ENCODE peak calls at places on chromosomes 5 and 9, in seven cellular contexts. B is adrenal gland, S is OCI-LY7, H is fibroblast of lung, M is WERI-Rb-1, J is heart left ventricle, G is K562. X is an unnamed sample.

GRCh38 chr9:93567271-93567959 is 9.0 kb upstream of the PHF2 start:
- DNase-seq in S (peak), M (peak), H (no peak), G (peak), B (no peak), J (no peak), X (peak)

GRCh38 chr5:71810023-71810422 is 90.9 kb downstream of the CARTPT start:
- DNase-seq in J (peak), S (no peak), M (no peak), H (no peak), B (no peak), G (no peak), X (no peak)

GRCh38 chr5:165161204-165161603 is 1655.8 kb downstream of the MAT2B start:
- DNase-seq in B (no peak), J (no peak), H (no peak), S (no peak), M (no peak), G (no peak), X (no peak)

GRCh38 chr5:61100425-61100824 is 61.8 kb downstream of the SMIM15 start:
- DNase-seq in G (peak), M (no peak), H (no peak), J (no peak), S (no peak), B (no peak), X (no peak)

GRCh38 chr9:79701651-79702050 is 129.9 kb downstream of the TLE4 start:
- DNase-seq in G (no peak), B (no peak), H (peak), S (no peak), J (peak), M (no peak), X (no peak)

GRCh38 chr5:143536364-143536763 is 132.9 kb upstream of the NR3C1 start:
- DNase-seq in H (peak), M (no peak), S (no peak), J (peak), G (no peak), B (peak), X (no peak)

GRCh38 chr9:74848150-74848525 is 39.6 kb downstream of the TRPM6 start:
- DNase-seq in M (no peak), J (no peak), H (no peak), G (no peak), S (no peak), B (no peak), X (no peak)

GRCh38 chr5:79357401-79357800 is 121.5 kb downstream of the JMY start:
- DNase-seq in M (no peak), B (no peak), S (no peak), H (peak), J (no peak), G (no peak), X (no peak)

GRCh38 chr9:113633782-113634596 is 170.5 kb downstream of the RGS3 start:
- DNase-seq in B (peak), M (peak), S (no peak), J (no peak), G (no peak), H (no peak), X (no peak)

GRCh38 chr5:127844631-127845030 is 141.4 kb downstream of the CCDC192 start:
- DNase-seq in B (no peak), S (no peak), H (no peak), G (no peak), J (peak), M (no peak), X (no peak)

GRCh38 chr9:94560237-94560636 is 5.4 kb downstream of the PCAT7 start:
- DNase-seq in S (no peak), H (peak), B (no peak), G (no peak), J (no peak), M (no peak), X (no peak)

GRCh38 chr5:178284095-178284675 is 51.6 kb upstream of the PHYKPL start:
- DNase-seq in M (no peak), S (peak), J (no peak), G (peak), H (no peak), B (no peak), X (no peak)

GRCh38 chr9:110261631-110262030 is 5.3 kb upstream of the TXN start:
- DNase-seq in H (no peak), S (no peak), J (no peak), M (no peak), G (no peak), B (no peak), X (no peak)

GRCh38 chr9:123339666-123340414 is 16.2 kb upstream of the CRB2 start:
- DNase-seq in H (peak), S (peak), J (peak), G (peak), M (no peak), B (no peak), X (no peak)

GRCh38 chr9:113472199-113472598 is 8.7 kb downstream of the RGS3 start:
- DNase-seq in S (no peak), B (no peak), H (no peak), M (no peak), J (no peak), G (no peak), X (no peak)

GRCh38 chr9:18297532-18297872 is 176.5 kb upstream of the ADAMTSL1 start:
- DNase-seq in G (no peak), S (peak), J (no peak), H (no peak), B (no peak), M (peak), X (no peak)

DNA sequence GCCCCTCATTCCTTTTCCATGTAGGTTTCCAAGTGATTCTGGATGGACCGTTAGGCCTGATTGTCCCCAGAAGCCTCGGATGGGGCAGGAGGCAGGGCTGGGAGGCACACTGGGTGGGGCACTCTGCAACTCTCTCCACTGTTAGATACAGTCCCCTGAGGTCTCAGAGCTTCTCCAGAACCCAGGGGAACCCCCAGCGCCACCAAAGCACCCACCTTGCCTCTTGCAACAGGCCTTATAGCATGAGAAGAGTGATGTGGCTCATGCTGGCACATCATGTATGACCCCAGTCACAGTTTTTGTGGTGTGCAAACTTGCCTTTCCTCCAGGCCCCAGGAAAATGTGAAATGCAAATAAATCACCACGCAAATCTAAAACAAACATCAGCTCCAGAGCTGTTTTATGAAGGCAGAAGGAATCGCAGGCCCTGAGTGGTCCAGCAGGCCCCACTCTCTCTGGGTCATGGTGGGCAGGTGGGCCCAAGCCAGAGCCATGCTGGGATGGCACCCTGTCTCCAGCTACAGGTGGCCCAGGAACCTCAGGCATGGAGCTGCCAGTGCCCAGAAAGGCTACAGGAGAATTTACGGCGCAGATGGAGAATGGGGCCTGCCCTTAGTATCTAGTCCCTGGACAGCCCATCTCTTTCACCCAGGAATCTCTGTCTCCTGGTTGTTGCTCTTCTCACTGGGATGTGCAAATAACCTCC is 36.3 kb upstream of the CDKN2AIPNL start:
- DNase-seq in B (no peak), H (no peak), M (no peak), J (no peak), G (no peak), S (no peak), X (no peak)
- H3K27ac ChIP-seq in B (no peak), H (no peak), M (no peak), J (no peak), G (no peak), S (no peak), X (no peak)

GRCh38 chr5:88144219-88145040 is 124.2 kb downstream of the TMEM161B start:
- DNase-seq in H (peak), G (no peak), B (no peak), S (no peak), M (no peak), J (no peak), X (no peak)

GRCh38 chr5:88143693-88144218 is 124.9 kb downstream of the TMEM161B start:
- DNase-seq in M (no peak), J (no peak), S (no peak), B (no peak), G (no peak), H (no peak), X (no peak)

GRCh38 chr5:88142801-88143692 is 125.6 kb downstream of the TMEM161B start:
- DNase-seq in S (no peak), H (peak), B (peak), M (no peak), J (peak), G (no peak), X (no peak)

GRCh38 chr5:88145205-88145602 is 123.4 kb downstream of the TMEM161B start:
- DNase-seq in B (no peak), J (no peak), M (no peak), S (no peak), G (no peak), H (no peak), X (no peak)

GRCh38 chr5:88145603-88146467 is 122.8 kb downstream of the TMEM161B start:
- DNase-seq in H (peak), M (no peak), G (peak), B (no peak), S (no peak), J (peak), X (peak)
- H3K4me3 ChIP-seq in H (peak), M (no peak), G (no peak), B (no peak), S (no peak), J (no peak), X (no peak)

GRCh38 chr5:139683295-139684271 is 35.4 kb downstream of the CXXC5 start:
- DNase-seq in G (no peak), S (no peak), B (no peak), M (no peak), J (no peak), H (no peak), X (no peak)

GRCh38 chr5:139686356-139686918 is 38.3 kb downstream of the CXXC5 start:
- DNase-seq in B (no peak), M (no peak), H (no peak), G (no peak), J (no peak), S (peak), X (no peak)

GRCh38 chr5:139685886-139686285 is 37.7 kb downstream of the CXXC5 start:
- DNase-seq in S (no peak), B (no peak), J (no peak), M (no peak), G (no peak), H (no peak), X (no peak)

GRCh38 chr5:139684350-139684880 is 36.3 kb downstream of the CXXC5 start:
- DNase-seq in J (no peak), S (no peak), B (no peak), H (no peak), M (no peak), G (no peak), X (no peak)

DNA sequence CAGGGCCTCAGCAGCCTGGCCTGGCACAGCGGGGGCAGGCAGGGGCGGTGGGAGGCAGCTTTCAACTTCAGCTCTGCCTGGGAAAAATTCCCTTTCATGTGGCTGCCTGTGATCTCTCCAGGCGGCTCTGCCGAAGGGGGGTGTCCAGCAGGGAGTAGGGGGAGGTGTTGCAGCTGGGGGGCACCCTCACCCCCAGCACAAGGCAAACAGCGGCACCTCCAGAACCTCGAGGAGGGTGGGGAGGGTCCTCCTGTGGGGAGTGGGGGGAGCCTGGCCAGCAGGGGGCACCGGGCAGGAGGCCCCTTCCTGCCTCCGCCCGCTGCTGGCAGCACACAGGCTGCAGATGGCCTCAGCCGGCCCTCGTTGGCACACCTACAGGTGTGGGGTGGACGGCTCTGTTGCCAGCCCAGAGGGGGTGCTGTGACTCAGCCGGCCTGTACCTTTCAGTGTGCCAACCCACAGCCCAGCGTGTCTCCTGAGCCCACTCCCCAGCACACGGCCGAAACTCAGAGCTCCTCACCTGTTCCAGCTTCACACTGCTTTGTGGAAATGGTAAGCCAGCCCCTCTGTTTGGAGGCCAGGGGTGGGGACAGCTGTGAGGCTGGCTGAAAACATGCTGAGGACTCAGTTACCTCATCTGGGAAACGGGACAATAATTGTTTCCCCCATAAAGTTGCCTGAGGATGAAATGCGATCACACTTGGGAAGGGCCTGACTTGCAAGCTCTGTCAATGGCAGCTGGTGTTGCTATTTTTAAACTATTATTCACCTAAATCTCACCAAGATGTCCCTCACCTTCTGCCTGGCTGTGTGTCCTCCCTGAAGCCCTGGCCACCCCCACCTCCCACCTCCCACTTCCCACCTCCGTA is 37.0 kb downstream of the CXXC5 start:
- DNase-seq in M (no peak), G (no peak), B (no peak), J (peak), S (no peak), H (no peak), X (no peak)
- H3K27ac ChIP-seq in M (peak), G (no peak), B (no peak), J (peak), S (peak), H (no peak), X (no peak)

DNA sequence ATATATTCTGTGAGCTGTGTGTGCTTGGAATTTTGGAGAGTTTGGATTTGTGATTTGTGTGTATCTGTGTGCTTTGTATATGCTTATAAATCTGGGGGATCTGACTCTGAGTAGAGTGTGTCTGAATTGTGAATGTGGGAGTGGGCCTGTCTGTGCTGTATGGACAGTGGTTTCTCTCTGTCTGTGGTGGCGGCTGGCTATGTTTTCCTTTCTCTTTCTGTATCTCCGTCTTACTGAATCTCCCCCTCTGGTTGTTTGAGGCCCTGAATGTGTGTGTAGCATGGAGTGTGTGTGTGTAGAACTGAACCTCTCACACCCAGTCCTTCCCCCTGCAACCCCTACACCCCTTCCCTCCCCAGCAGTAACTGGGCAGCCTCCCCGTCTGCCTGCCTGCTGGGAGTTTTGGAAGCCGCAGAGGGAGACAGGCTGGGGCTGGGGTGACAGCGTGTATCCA is 4.7 kb downstream of the CXXC5 start:
- DNase-seq in G (no peak), S (peak), H (peak), J (no peak), M (no peak), B (no peak), X (no peak)
- H3K4me3 ChIP-seq in G (no peak), S (peak), H (peak), J (no peak), M (no peak), B (no peak), X (no peak)

GRCh38 chr5:125401724-125402622 is 655.5 kb upstream of the ZNF608 start:
- DNase-seq in H (peak), S (no peak), B (no peak), G (no peak), J (no peak), M (no peak), X (no peak)
- H3K27ac ChIP-seq in H (no peak), S (no peak), B (no peak), G (no peak), J (no peak), M (no peak), X (no peak)

GRCh38 chr5:176899946-176900782 is 1.0 kb upstream of the HK3 start:
- DNase-seq in S (no peak), H (no peak), G (no peak), J (no peak), M (peak), B (peak), X (no peak)

GRCh38 chr5:176902102-176902814 is 3.1 kb upstream of the HK3 start:
- DNase-seq in M (no peak), G (no peak), H (no peak), S (no peak), J (no peak), B (peak), X (no peak)

GRCh38 chr5:176901260-176902101 is 2.3 kb upstream of the HK3 start:
- DNase-seq in S (no peak), B (peak), G (no peak), H (no peak), M (no peak), J (no peak), X (no peak)

GRCh38 chr5:176900783-176901204 is 1.6 kb upstream of the HK3 start:
- DNase-seq in J (no peak), B (no peak), H (no peak), S (no peak), G (no peak), M (no peak), X (no peak)

DNA sequence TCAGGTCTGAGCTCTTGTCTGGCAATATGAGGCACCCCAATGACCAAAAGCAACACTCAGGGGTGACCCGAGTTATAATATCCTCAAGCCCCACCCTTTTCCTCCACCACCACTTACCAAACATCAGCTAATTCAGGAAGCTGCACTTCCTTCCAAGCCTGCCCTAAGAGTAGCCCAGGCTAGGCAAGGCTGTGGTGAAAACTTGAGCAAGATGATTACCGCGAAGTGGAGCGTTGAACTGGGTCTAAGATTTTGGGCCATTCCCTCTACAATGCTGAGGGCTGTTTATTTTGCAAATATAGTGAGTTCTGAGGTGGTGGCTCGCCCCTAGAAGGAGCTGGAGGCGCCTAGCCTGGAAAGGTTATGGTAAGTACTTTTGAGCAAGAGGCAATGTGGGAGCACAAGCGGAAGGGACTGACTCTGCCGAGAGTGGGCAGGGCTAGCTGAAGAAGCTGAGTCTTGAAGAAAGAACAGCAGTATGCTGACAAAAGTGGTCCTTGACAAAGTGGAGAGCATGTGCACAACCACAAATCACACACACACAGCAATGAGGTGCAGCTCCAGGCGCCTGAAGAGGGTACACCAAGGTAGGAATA is at the start of gene HK3:
- DNase-seq in B (peak), M (no peak), J (no peak), G (no peak), H (no peak), S (no peak), X (no peak)
- H3K4me3 ChIP-seq in B (no peak), M (no peak), J (no peak), G (no peak), H (no peak), S (no peak), X (no peak)

DNA sequence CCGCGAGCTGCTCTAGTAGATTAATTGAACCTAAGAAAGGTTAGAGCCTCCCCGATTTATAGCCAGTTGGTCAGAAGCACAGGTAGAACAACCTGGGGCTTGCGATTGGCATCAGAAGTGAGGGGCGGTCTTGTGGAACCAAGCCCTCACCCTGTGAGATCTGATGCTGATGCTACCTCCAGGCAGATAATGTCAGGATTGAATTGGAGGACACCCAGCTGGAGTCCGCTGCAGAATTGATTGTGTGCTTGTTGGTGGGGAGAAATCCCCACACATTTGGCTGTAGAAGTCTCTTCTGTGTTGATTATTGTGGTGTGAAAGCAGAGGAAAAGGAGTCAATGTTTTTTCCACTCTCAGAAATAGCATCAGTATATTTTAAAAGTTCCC is 32.5 kb downstream of the ATP6V0E1 start:
- DNase-seq in G (no peak), J (no peak), M (no peak), H (no peak), S (no peak), B (peak), X (no peak)
- H3K27ac ChIP-seq in G (peak), J (peak), M (no peak), H (no peak), S (no peak), B (peak), X (no peak)

GRCh38 chr5:132457371-132458225 is 33.0 kb downstream of the IRF1 start:
- DNase-seq in B (no peak), H (peak), S (peak), J (no peak), G (no peak), M (no peak), X (peak)
- H3K4me3 ChIP-seq in B (no peak), H (no peak), S (peak), J (no peak), G (no peak), M (no peak), X (no peak)

DNA sequence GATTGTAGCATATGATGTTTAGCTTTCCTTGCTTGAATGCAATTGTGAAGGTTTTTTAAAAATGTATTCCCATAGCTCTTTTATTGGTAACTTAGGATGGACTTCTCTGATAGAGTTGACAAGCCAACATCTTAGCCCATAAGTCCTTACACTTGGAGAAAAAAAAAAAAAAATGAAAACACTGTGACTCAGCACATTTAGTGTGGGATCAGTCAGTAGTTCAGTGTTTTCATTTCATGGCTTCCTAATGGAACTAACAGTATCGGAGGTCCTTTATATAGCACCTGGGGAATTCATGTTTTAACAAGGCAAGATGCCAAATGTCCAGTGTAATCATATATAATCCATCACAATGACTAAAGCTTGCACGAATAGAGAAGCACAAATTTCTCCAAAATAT is 316.4 kb downstream of the DIRAS2 start:
- DNase-seq in H (peak), B (no peak), S (no peak), J (no peak), M (no peak), G (peak), X (no peak)
- H3K27ac ChIP-seq in H (no peak), B (no peak), S (no peak), J (no peak), M (no peak), G (no peak), X (no peak)

X was measured in CD4-positive, alpha-beta memory T cell.